ENCODE peak calls at places on chromosomes 1 and 21, in five cellular contexts. N is colonic mucosa, A is IMR-90, H is left ventricle myocardium inferior, P is sigmoid colon. X is an unnamed sample.

GRCh38 chr21:35824136-35824535 is 236.2 kb downstream of the SETD4 start:
- DNase-seq in N (no peak), A (no peak), H (no peak), P (no peak), X (no peak)

GRCh38 chr1:29903767-29904166 is 667.4 kb downstream of the PTPRU start:
- DNase-seq in N (no peak), A (no peak), H (no peak), P (no peak), X (no peak)

GRCh38 chr1:8396912-8397406 is 79.0 kb downstream of the SLC45A1 start:
- DNase-seq in N (no peak), A (peak; percentile 99), H (no peak), P (peak; percentile 89), X (no peak)

GRCh38 chr1:21631944-21632887 is 36.9 kb downstream of the RAP1GAP start:
- DNase-seq in N (peak; percentile 73), A (no peak), H (no peak), P (no peak), X (no peak)

GRCh38 chr1:66443793-66444192 is 90.2 kb upstream of the SGIP1 start:
- DNase-seq in N (no peak), A (peak; percentile 26), H (no peak), P (no peak), X (no peak)

GRCh38 chr1:78839704-78840277 is 166.7 kb downstream of the ADGRL4 start:
- DNase-seq in N (peak; percentile 25), A (peak; percentile 51), H (no peak), P (no peak), X (peak; percentile 24)

GRCh38 chr1:211830330-211831142 is at the start of gene LPGAT1:
- DNase-seq in N (peak; percentile 76), A (peak; percentile 52), H (peak; percentile 83), P (peak; percentile 84), X (peak; percentile 51)

GRCh38 chr1:53588053-53588779 is 129.0 kb downstream of the DMRTB1 start:
- DNase-seq in N (peak; percentile 4), A (no peak), H (no peak), P (peak; percentile 59), X (no peak)

GRCh38 chr1:184806296-184806721 is 51.7 kb upstream of the EDEM3 start:
- DNase-seq in N (no peak), A (no peak), H (no peak), P (no peak), X (no peak)

GRCh38 chr1:117058810-117059209 is 1.3 kb upstream of the TTF2 start:
- DNase-seq in N (no peak), A (no peak), H (no peak), P (no peak), X (no peak)

GRCh38 chr1:151773698-151774097 is 10.4 kb upstream of the MRPL9 start:
- DNase-seq in N (no peak), A (peak; percentile 72), H (no peak), P (no peak), X (no peak)

GRCh38 chr1:87151500-87152421 is 176.9 kb upstream of the LMO4 start:
- DNase-seq in N (peak; percentile 58), A (peak; percentile 58), H (peak; percentile 78), P (peak; percentile 83), X (peak; percentile 1)

GRCh38 chr1:240831191-240831631 is 219.3 kb upstream of the GREM2 start:
- DNase-seq in N (no peak), A (peak; percentile 53), H (no peak), P (no peak), X (no peak)

GRCh38 chr1:156389311-156389710 is 20.3 kb downstream of the RHBG start:
- DNase-seq in N (no peak), A (no peak), H (no peak), P (no peak), X (no peak)

GRCh38 chr1:28926629-28927441 is 12.5 kb downstream of the EPB41 start:
- DNase-seq in N (peak; percentile 37), A (peak; percentile 4), H (no peak), P (no peak), X (peak; percentile 85)

GRCh38 chr1:16720403-16721223 is 19.7 kb upstream of the RNU1-4 start:
- DNase-seq in N (no peak), A (no peak), H (no peak), P (peak; percentile 65), X (no peak)

GRCh38 chr1:37764888-37765441 is at the start of gene EPHA10:
- DNase-seq in N (peak; percentile 17), A (no peak), H (no peak), P (no peak), X (no peak)

GRCh38 chr1:221939598-221939997 is 197.7 kb upstream of the DUSP10 start:
- DNase-seq in N (no peak), A (no peak), H (no peak), P (no peak), X (no peak)

GRCh38 chr1:45840704-45841103 is 37.3 kb downstream of the MAST2 start:
- DNase-seq in N (no peak), A (no peak), H (no peak), P (no peak), X (no peak)

GRCh38 chr21:16522512-16522911 is 792.7 kb downstream of the USP25 start:
- DNase-seq in N (no peak), A (peak; percentile 83), H (no peak), P (no peak), X (no peak)

GRCh38 chr21:30345014-30345413 is 3.4 kb downstream of the KRTAP23-1 start:
- DNase-seq in N (no peak), A (no peak), H (no peak), P (no peak), X (no peak)

GRCh38 chr1:151504759-151505158 is 6.4 kb upstream of the CGN start:
- DNase-seq in N (no peak), A (no peak), H (no peak), P (no peak), X (no peak)

GRCh38 chr1:21878840-21879478 is 58.2 kb downstream of the HSPG2 start:
- DNase-seq in N (no peak), A (no peak), H (no peak), P (no peak), X (no peak)

GRCh38 chr21:31329431-31330143 is 14.5 kb downstream of the TIAM1 start:
- DNase-seq in N (no peak), A (no peak), H (no peak), P (no peak), X (no peak)

GRCh38 chr1:17792421-17792820 is 37.3 kb downstream of the ACTL8 start:
- DNase-seq in N (no peak), A (no peak), H (no peak), P (no peak), X (no peak)

GRCh38 chr1:33610864-33611455 is 138.5 kb downstream of the ZSCAN20 start:
- DNase-seq in N (no peak), A (no peak), H (no peak), P (no peak), X (no peak)

GRCh38 chr1:47742890-47743760 is 254.1 kb downstream of the TRABD2B start:
- DNase-seq in N (no peak), A (no peak), H (no peak), P (no peak), X (no peak)

GRCh38 chr1:47751188-47751587 is 246.0 kb downstream of the TRABD2B start:
- DNase-seq in N (no peak), A (no peak), H (no peak), P (no peak), X (no peak)

GRCh38 chr1:47745725-47746609 is 251.2 kb downstream of the TRABD2B start:
- DNase-seq in N (no peak), A (no peak), H (no peak), P (no peak), X (no peak)
- H3K4me3 ChIP-seq in N (no peak overlapping the region), A (no peak overlapping the region), H (no peak overlapping the region), P (no peak overlapping the region), X (no peak overlapping the region)

GRCh38 chr21:43306911-43307676 is 119.8 kb downstream of the SIK1 start:
- DNase-seq in N (no peak), A (peak; percentile 28), H (peak; percentile 38), P (peak; percentile 61), X (no peak)

GRCh38 chr21:43307677-43308070 is 119.3 kb downstream of the SIK1 start:
- DNase-seq in N (no peak), A (no peak), H (no peak), P (peak; percentile 19), X (no peak)

GRCh38 chr21:43306391-43306790 is 120.5 kb downstream of the SIK1 start:
- DNase-seq in N (no peak), A (no peak), H (peak; percentile 9), P (peak; percentile 19), X (no peak)

GRCh38 chr21:43308511-43309283 is 118.2 kb downstream of the SIK1 start:
- DNase-seq in N (no peak), A (no peak), H (peak; percentile 9), P (peak; percentile 13), X (no peak)

DNA sequence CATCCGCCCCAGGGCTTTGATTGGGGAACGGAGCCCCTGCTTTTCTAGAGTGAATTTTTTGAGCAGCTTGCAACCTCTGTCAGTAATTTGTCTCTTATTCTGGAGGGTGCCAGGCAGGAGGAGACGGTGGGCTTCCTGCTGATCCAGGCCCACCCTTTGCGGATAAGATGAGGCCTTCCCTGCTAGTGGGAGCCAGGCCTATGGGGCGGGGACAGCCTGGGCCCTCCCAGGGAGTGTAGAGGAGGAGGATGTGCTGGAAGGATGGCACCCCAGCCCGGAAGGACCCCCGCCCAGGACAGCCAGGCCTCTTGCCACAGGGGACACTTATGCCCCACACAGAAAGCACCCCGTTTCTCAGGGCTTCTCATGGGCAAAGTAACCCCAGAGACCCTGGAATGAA is 118.8 kb downstream of the SIK1 start:
- DNase-seq in N (no peak), A (no peak), H (peak; percentile 5), P (peak; percentile 41), X (no peak)
- H3K27ac ChIP-seq in N (no peak overlapping the region), A (no peak overlapping the region), H (no peak overlapping the region), P (no peak overlapping the region), X (no peak overlapping the region)

DNA sequence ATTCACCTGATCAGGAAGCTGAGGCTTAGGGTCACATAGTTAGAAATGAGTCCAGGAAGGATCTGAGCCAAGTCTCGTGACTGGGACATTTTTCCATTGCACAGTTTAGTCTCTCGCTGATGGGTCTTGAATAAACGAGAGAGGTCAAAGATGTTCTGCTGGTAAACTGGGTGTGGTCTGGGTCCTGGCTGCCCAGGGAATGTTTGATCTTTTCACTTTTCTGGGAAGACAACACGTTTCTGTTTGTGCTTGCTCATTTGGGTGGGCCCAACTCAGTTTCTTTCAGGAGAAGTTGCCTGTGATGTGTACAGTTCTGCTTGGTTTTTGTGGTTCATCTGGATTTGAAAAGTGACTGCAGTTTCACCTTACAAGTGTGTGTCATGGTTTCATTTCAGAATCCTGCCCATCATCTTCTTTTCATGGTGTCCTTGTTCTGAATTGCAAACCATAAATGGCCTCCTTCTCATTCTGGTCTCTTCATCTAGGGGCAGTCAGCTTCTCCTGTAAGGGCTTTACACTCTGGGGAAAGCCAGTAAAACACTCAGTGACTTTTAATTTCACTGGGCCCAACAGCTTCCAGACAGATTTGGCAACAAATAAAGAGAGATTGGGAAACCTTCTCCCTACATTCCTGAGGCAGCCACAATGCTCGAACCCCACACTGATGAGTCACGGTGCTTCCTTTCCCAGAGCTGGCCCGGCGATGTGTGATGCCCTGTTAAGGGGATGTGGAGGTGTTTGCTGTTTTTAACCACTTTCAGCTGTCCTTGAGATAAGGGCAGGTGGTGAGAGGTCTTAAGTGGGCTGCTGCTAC is 7.2 kb upstream of the TACSTD2 start:
- DNase-seq in N (peak; percentile 29), A (peak; percentile 96), H (no peak), P (peak; percentile 90), X (no peak)
- H3K4me3 ChIP-seq in N (no peak overlapping the region), A (no peak overlapping the region), H (no peak overlapping the region), P (no peak overlapping the region), X (no peak overlapping the region)

GRCh38 chr21:38159355-38159754 is 97.4 kb upstream of the KCNJ15 start:
- DNase-seq in N (peak; percentile 61), A (peak; percentile 84), H (peak; percentile 21), P (no peak), X (peak; percentile 56)

GRCh38 chr21:38151021-38151645 is 105.7 kb upstream of the KCNJ15 start:
- DNase-seq in N (no peak), A (no peak), H (no peak), P (no peak), X (no peak)

GRCh38 chr21:38156200-38156599 is 100.6 kb upstream of the KCNJ15 start:
- DNase-seq in N (no peak), A (no peak), H (no peak), P (no peak), X (no peak)
- H3K27ac ChIP-seq in N (no peak overlapping the region), A (no peak overlapping the region), H (no peak overlapping the region), P (no peak overlapping the region), X (no peak overlapping the region)

X was measured in naive thymus-derived CD4-positive, alpha-beta T cell.